ENCODE peak calls at places on chromosome 9, in four cellular contexts. U is endothelial cell; N is H4; X is activated CD8-positive, alpha-beta T cell treated with anti-CD3 and anti-CD28 coated beads, Interleukin-2, amount 10 ng/mL, durations not matched to agents 7 days and 5 days. Y is an unnamed sample.

GRCh38 chr9:124457079-124457886 is 7.0 kb downstream of the ADGRD2 start:
- DNase-seq in U (no peak), N (no peak), X (no peak), Y (no peak)

GRCh38 chr9:121529237-121529987 is 29.8 kb upstream of the GGTA1 start:
- DNase-seq in U (no peak), N (peak; percentile 95), X (no peak), Y (peak; percentile 48)

GRCh38 chr9:78909566-78909965 is 612.6 kb downstream of the PSAT1 start:
- DNase-seq in U (no peak), N (no peak), X (no peak), Y (no peak)

GRCh38 chr9:132946624-132947295 is 2.3 kb upstream of the TSC1 start:
- DNase-seq in U (no peak), N (peak; percentile 29), X (no peak), Y (peak; percentile 70)

GRCh38 chr9:34993502-34994428 is 4.2 kb downstream of the DNAJB5 start:
- DNase-seq in U (no peak), N (no peak), X (no peak), Y (no peak)

GRCh38 chr9:113712053-113712452 is 164.1 kb upstream of the ZNF618 start:
- DNase-seq in U (no peak), N (no peak), X (peak; percentile 6), Y (no peak)

GRCh38 chr9:93155716-93156474 is 21.8 kb upstream of the NINJ1 start:
- DNase-seq in U (no peak), N (no peak), X (no peak), Y (no peak)

GRCh38 chr9:33649463-33649862 is 125.4 kb downstream of the ANKRD18B start:
- DNase-seq in U (no peak), N (no peak), X (peak; percentile 60), Y (no peak)

GRCh38 chr9:116516456-116516855 is 170.6 kb upstream of the TRIM32 start:
- DNase-seq in U (no peak), N (no peak), X (no peak), Y (no peak)

GRCh38 chr9:69322256-69322655 is 2.8 kb upstream of the ENTREP1 start:
- DNase-seq in U (no peak), N (no peak), X (no peak), Y (no peak)

GRCh38 chr9:97923529-97924108 is 1.3 kb upstream of the TRMO start:
- DNase-seq in U (peak; percentile 63), N (peak; percentile 67), X (peak; percentile 89), Y (peak; percentile 33)

GRCh38 chr9:72048850-72049249 is 11.6 kb downstream of the C9orf57 start:
- DNase-seq in U (no peak), N (no peak), X (no peak), Y (no peak)

GRCh38 chr9:113590389-113590788 is 126.9 kb downstream of the RGS3 start:
- DNase-seq in U (no peak), N (no peak), X (no peak), Y (no peak)